ENCODE peak calls at places on chromosomes 11 and 22, in six cellular contexts. I, P, Q, K, X and Z are unnamed samples.

GRCh38 chr11:45392154-45392553 is 106.0 kb upstream of the SYT13 start:
- DNase-seq in I (no peak), P (no peak), Q (no peak), K (no peak), X (no peak), Z (no peak)

GRCh38 chr11:44036811-44037657 is 10.7 kb upstream of the ACCSL start:
- DNase-seq in I (peak), P (peak), Q (peak), K (peak), X (peak), Z (peak)

GRCh38 chr11:116148056-116148455 is 624.7 kb downstream of the BUD13 start:
- DNase-seq in I (no peak), P (no peak), Q (no peak), K (no peak), X (no peak), Z (no peak)

GRCh38 chr11:82823635-82824614 is 76.3 kb downstream of the PRCP start:
- DNase-seq in I (no peak), P (no peak), Q (no peak), K (no peak), X (no peak), Z (no peak)

GRCh38 chr11:35118906-35119305 is 20.1 kb upstream of the CD44 start:
- DNase-seq in I (peak), P (no peak), Q (no peak), K (no peak), X (no peak), Z (no peak)

GRCh38 chr11:73306977-73307322 is 1.1 kb upstream of the ARHGEF17 start:
- DNase-seq in I (no peak), P (no peak), Q (no peak), K (no peak), X (no peak), Z (no peak)

GRCh38 chr22:19871845-19872778 is 17.4 kb upstream of the GNB1L start:
- DNase-seq in I (no peak), P (no peak), Q (no peak), K (peak), X (no peak), Z (no peak)

GRCh38 chr11:26649884-26650283 is 72.0 kb downstream of the SLC5A12 start:
- DNase-seq in I (peak), P (peak), Q (peak), K (no peak), X (peak), Z (peak)

GRCh38 chr11:44345781-44346180 is 35.8 kb upstream of the ALX4 start:
- DNase-seq in I (no peak), P (no peak), Q (no peak), K (no peak), X (no peak), Z (no peak)

GRCh38 chr22:36409911-36410756 is 22.4 kb upstream of the MYH9 start:
- DNase-seq in I (peak), P (peak), Q (peak), K (peak), X (peak), Z (peak)

GRCh38 chr11:134529212-134530096 is 117.4 kb upstream of the B3GAT1 start:
- DNase-seq in I (no peak), P (no peak), Q (no peak), K (no peak), X (no peak), Z (no peak)

GRCh38 chr11:16795146-16795545 is 56.7 kb downstream of the C11orf58 start:
- DNase-seq in I (no peak), P (no peak), Q (no peak), K (no peak), X (no peak), Z (no peak)

DNA sequence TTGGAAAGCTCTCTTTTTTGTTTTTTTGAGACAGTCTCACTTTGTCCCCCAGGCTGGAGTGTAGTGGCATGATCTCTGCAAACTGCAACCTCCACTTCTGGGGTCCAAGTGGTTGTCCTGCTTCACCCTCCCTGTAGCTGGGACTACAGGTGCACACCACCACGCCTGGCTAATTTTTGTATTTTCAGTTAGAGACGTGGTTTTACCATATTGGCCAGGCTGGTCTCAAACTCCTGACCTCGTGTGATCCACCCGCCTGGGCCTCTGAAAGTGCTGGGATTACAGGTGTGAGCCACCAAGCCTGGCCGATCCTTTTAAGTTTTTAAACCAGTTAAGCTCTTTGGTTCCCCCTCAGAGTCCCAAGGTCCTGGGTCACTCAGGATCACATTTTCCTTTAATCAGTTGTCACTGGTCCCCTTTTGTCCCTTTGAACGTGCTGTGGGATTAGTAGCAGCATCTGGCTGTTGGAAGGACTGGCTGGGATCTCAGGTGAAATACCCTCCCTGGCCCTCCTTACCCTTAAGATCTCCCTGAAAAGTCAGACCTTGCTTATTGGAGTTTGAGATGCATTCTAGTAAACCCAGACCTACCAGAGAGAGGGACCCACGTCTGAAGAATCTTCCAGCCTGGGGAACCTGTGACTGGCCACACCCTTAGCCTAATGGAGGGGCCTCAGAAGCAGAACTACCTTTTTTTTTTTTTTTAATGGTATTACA is 8.1 kb downstream of the MALAT1 start:
- DNase-seq in I (peak), P (peak), Q (peak), K (peak), X (peak), Z (peak)
- TF ChIP-seq POLR2A in I (peak), P (peak), Q (peak), K (no peak), X (peak), Z (peak)

DNA sequence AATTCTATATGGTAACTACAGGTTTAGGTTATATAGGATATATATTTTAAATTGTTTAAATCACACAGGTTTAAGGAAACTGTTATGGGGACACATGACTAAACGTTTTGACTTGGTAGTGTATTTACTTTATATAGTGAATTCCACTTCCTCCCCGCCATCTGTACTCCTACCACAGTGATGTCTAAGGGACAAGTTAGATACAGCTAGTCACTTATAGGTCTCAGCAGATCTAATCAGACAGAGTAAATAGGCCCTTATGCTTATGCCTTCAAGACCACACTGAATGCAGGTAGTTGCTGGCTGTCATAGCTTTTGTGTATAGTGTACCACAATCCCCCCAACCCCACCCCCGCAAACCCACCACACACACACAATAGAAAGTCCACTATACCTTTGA is 8.2 kb downstream of the SESN3 start:
- DNase-seq in I (no peak), P (no peak), Q (no peak), K (no peak), X (no peak), Z (no peak)
- TF ChIP-seq POLR2A in I (no peak), P (no peak), Q (no peak), K (no peak), X (no peak), Z (no peak)

DNA sequence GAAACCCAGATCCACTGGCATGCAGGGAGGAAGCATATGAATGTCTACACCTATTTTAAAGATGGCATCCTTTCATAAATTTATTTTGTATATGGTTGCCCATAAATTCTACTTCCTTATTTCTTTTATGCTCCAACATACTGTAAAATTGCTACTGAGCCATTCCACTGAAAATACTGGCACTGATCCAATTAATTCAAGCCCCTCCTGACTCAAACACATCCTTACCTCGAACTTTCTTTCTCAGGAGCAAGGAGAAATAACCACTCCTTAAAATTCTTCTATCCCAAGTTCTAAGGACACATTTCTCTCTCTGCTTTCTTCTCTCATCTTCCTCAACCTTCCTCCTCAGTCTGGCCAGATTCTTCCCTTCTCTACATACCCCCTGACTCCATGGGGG is 5.5 kb upstream of the NXF1 start:
- DNase-seq in I (no peak), P (no peak), Q (no peak), K (no peak), X (no peak), Z (no peak)
- TF ChIP-seq POLR2A in I (no peak), P (no peak), Q (no peak), K (no peak), X (no peak), Z (no peak)

DNA sequence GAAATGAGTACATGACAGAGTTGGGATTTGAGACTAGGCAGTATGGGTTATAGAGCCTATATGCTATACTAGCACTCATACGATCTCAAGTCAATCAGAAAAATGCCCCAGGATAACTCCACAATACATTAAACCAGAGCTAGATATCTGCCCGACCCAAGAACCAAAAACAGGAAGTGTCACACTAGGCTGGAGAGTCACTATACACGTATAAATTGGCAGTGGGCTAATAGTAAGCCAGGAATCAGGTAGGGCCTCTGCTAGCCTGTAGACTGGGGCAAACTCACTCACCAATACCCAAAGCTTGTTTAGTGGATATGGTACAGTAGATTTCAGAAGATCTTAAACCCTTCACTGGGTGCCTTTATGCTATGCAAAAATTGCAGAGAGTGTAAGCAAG is 16.2 kb upstream of the EIF4G2 start:
- DNase-seq in I (no peak), P (no peak), Q (no peak), K (no peak), X (no peak), Z (no peak)
- TF ChIP-seq POLR2A in I (no peak), P (no peak), Q (no peak), K (no peak), X (no peak), Z (no peak)

DNA sequence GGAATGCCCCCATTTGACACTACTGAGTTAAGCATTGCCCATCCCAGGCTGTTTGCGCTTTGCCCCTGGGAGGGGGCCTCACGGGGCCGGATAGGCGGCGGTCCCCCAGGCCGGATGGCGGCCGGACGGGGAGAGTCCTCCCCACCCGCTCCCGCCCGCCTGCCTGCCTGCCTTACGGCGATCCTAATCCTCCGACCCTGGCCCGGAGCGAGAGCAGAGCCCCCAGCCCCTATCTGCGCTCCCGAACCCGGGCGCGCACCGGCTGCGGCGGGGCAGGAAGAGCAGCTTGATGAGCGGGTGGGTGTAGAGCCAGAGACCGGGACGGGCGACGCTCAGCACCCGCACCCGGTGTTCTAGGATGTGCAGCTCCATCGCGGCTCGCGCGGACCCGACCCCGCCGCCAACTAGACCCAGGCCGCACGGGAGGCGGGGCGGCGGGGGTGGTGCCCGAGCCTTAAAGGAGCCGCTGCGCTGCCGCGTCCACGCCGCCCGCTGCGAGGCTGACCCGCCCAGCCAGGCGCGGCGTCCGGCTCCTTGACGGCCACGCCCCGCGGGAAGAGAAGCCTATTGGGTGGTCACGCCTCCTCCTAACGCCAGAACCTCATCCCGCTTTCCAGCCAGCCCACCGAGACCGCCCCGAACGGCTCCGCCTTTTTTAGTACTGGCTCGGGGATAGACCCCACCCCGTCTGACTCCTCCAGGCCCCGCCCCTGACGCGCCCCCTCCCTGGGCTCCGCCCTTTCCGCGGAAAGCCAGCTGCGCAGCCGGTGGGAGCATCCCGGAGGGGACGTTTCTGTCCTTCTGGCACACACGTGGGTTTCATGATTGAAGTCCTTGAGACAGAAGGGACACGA is at the start of gene CASTOR1:
- DNase-seq in I (peak), P (peak), Q (peak), K (peak), X (peak), Z (peak)
- TF ChIP-seq POLR2A in I (peak), P (peak), Q (no peak), K (peak), X (peak), Z (peak)

GRCh38 chr11:122202951-122203456 is 87.0 kb upstream of the BLID start:
- DNase-seq in I (peak), P (peak), Q (peak), K (peak), X (peak), Z (peak)

GRCh38 chr11:122201126-122201525 is 85.1 kb upstream of the BLID start:
- DNase-seq in I (no peak), P (no peak), Q (no peak), K (no peak), X (no peak), Z (no peak)

GRCh38 chr11:122204206-122204605 is 88.2 kb upstream of the BLID start:
- DNase-seq in I (no peak), P (no peak), Q (no peak), K (no peak), X (no peak), Z (no peak)

GRCh38 chr11:122205036-122205435 is 89.0 kb upstream of the BLID start:
- DNase-seq in I (no peak), P (no peak), Q (no peak), K (no peak), X (no peak), Z (no peak)

GRCh38 chr11:122202161-122202950 is 86.3 kb upstream of the BLID start:
- DNase-seq in I (no peak), P (peak), Q (peak), K (peak), X (no peak), Z (no peak)
- TF ChIP-seq POLR2A in I (no peak), P (no peak), Q (no peak), K (no peak), X (no peak), Z (no peak)